ENCODE peak calls at places on chromosomes 2 and 18, in six cellular contexts. O, A, C, V, U and I are unnamed samples.

GRCh38 chr2:168814939-168815907 is 12.8 kb downstream of the NOSTRIN start:
- DNase-seq in O (no peak), A (no peak), C (no peak), V (peak; percentile 6), U (no peak), I (no peak)

GRCh38 chr2:215171151-215171550 is 32.7 kb upstream of the ABCA12 start:
- DNase-seq in O (no peak), A (no peak), C (no peak), V (peak; percentile 23), U (no peak), I (no peak)

GRCh38 chr2:68104111-68104835 is 41.5 kb upstream of the C1D start:
- DNase-seq in O (no peak), A (no peak), C (no peak), V (no peak), U (no peak), I (no peak)

GRCh38 chr2:96505231-96505889 is at the start of gene NEURL3:
- DNase-seq in O (peak; percentile 69), A (no peak), C (no peak), V (peak; percentile 57), U (peak; percentile 40), I (no peak)

GRCh38 chr2:56757884-56758545 is 574.2 kb downstream of the CCDC85A start:
- DNase-seq in O (no peak), A (no peak), C (no peak), V (no peak), U (no peak), I (no peak)

GRCh38 chr2:47019532-47019931 is 103.9 kb upstream of the MCFD2 start:
- DNase-seq in O (no peak), A (no peak), C (no peak), V (no peak), U (no peak), I (no peak)

GRCh38 chr2:152460567-152460966 is 125.6 kb downstream of the FMNL2 start:
- DNase-seq in O (no peak), A (no peak), C (no peak), V (no peak), U (no peak), I (no peak)

GRCh38 chr18:36441426-36441870 is 143.9 kb downstream of the FHOD3 start:
- DNase-seq in O (no peak), A (no peak), C (no peak), V (no peak), U (no peak), I (no peak)

GRCh38 chr2:215736653-215737290 is 276.6 kb downstream of the MREG start:
- DNase-seq in O (no peak), A (no peak), C (no peak), V (peak; percentile 62), U (no peak), I (no peak)

GRCh38 chr2:111159640-111160039 is 38.9 kb downstream of the BCL2L11 start:
- DNase-seq in O (no peak), A (no peak), C (no peak), V (no peak), U (no peak), I (no peak)

GRCh38 chr2:8617590-8617989 is 64.3 kb upstream of the ID2 start:
- DNase-seq in O (no peak), A (no peak), C (no peak), V (no peak), U (no peak), I (no peak)

GRCh38 chr2:172038604-172039003 is 38.9 kb downstream of the METAP1D start:
- DNase-seq in O (no peak), A (no peak), C (no peak), V (peak; percentile 45), U (no peak), I (no peak)

GRCh38 chr2:124836415-124836814 is 811.3 kb downstream of the CNTNAP5 start:
- DNase-seq in O (no peak), A (no peak), C (no peak), V (peak; percentile 70), U (no peak), I (no peak)

GRCh38 chr2:47905454-47906260 is 641 bp downstream of the FBXO11 start:
- DNase-seq in O (peak; percentile 90), A (peak; percentile 40), C (peak; percentile 54), V (peak; percentile 47), U (peak; percentile 53), I (peak; percentile 61)

GRCh38 chr2:73292906-73293533 is 328 bp downstream of the EGR4 start:
- DNase-seq in O (peak; percentile 71), A (no peak), C (no peak), V (no peak), U (no peak), I (no peak)

GRCh38 chr2:73292316-73292905 is 937 bp downstream of the EGR4 start:
- DNase-seq in O (peak; percentile 69), A (no peak), C (no peak), V (no peak), U (no peak), I (peak; percentile 49)

GRCh38 chr2:73290049-73290839 is 3.1 kb downstream of the EGR4 start:
- DNase-seq in O (no peak), A (no peak), C (peak; percentile 48), V (peak; percentile 27), U (no peak), I (no peak)

GRCh38 chr2:73291093-73291460 is 2.3 kb downstream of the EGR4 start:
- DNase-seq in O (peak; percentile 86), A (no peak), C (peak; percentile 53), V (peak; percentile 36), U (no peak), I (no peak)

DNA sequence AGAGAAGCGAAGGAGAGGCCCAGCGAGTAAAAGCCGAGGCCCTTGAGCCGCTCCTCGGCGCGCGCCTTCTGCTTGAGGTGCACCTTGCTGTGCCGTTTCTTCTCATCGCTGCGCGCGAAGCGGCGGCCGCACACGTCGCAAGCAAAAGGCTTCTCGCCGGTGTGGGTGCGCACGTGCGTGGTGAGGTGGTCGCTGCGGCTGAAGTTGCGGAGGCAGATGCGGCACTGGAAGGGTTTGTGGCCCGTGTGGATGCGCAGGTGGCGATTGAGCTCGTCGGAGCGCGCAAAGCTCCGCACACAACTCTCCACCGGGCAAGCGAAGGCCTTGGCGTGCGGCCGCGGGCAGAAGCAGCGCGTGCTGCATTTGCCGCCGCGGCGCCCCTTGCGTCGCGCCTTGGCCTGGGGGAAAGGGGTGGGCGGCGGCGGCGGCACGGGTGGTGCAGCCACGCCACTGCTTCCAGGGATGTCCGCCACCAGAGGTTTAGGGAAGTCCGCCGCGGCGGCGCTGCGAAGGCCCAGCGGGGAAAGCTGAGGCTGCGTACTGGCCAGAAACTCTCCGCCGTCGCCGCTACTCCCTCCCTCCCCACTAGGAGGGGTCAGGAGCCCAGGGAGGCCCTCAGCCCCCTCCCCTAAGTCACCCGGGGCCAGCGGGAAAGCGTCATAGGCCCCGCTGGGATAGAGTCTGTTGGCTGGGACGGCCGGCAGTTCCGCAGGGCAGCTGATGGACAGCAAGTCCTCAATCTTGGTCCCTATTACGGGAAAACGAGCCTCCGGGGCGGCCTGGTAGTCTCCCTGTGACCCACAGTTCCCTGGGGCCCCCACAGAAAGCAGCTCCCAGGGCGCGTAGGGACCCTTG is 1.7 kb downstream of the EGR4 start:
- DNase-seq in O (peak; percentile 60), A (no peak), C (no peak), V (no peak), U (no peak), I (no peak)
- TF ChIP-seq CTCF in O (no peak), A (no peak), C (no peak), V (no peak), U (no peak), I (no peak)

GRCh38 chr18:48943333-48943732 is 7.4 kb downstream of the SMAD7 start:
- DNase-seq in O (no peak), A (no peak), C (no peak), V (no peak), U (no peak), I (no peak)

GRCh38 chr18:48945953-48946217 is 4.9 kb downstream of the SMAD7 start:
- DNase-seq in O (no peak), A (no peak), C (no peak), V (no peak), U (no peak), I (no peak)

GRCh38 chr18:48946329-48946835 is 4.4 kb downstream of the SMAD7 start:
- DNase-seq in O (no peak), A (no peak), C (no peak), V (peak; percentile 89), U (no peak), I (no peak)

GRCh38 chr18:48943736-48944527 is 6.8 kb downstream of the SMAD7 start:
- DNase-seq in O (no peak), A (no peak), C (no peak), V (no peak), U (no peak), I (no peak)

DNA sequence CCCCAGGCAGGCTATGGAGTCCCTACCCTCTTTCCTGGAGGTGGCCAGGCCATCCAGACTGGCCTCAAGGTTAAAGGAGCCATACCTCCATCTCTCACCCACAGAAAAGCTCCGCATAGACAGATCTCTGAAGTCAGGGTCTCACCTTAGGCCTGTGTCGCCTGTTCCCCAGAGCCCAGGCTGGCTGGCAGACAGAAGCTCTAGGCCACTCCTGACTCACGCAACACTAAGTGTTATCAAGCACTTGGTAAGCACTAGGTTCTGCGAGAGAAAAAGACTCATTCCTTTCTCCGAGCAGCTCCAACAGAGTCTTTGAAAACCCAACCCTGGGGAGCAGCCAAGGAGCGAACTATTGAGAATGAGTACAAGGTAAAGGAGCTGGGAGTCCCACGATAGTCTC is 6.1 kb downstream of the SMAD7 start:
- DNase-seq in O (no peak), A (no peak), C (no peak), V (peak; percentile 73), U (no peak), I (no peak)
- H3K4me1 ChIP-seq in O (peaks cover 66% of the 10 kb centered on the region), A (no peaks in the 10 kb centered on the region), C (peaks cover 83% of the 10 kb centered on the region), V (peaks cover 84% of the 10 kb centered on the region), U (peaks cover 11% of the 10 kb centered on the region), I (peaks cover 74% of the 10 kb centered on the region)

DNA sequence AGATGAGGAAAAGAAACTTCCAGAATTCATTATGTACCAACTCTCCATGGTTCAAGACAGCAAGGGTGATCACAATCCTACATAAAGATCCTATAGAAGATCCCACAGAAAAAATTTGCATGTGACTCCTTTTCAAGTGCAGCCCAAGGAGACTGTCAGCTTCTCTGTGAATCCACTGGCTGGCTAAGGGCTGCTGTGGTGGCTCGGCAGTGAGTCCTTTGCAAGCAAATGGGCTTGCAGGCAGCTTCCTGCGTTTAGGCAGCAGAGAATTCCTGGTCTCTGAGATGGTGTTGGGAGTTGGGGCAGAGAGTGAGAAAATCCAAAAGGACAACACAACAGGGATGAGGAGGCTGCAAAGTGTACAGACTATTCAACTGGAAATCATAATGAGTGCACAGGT is 43.4 kb downstream of the NABP1 start:
- DNase-seq in O (no peak), A (no peak), C (no peak), V (no peak), U (no peak), I (no peak)
- TF ChIP-seq CTCF in O (no peak), A (no peak), C (no peak), V (no peak), U (no peak), I (no peak)

GRCh38 chr2:217903859-217904613 is 98.8 kb downstream of the TNS1 start:
- DNase-seq in O (peak; percentile 92), A (peak; percentile 89), C (no peak), V (peak; percentile 72), U (no peak), I (no peak)
- H3K4me1 ChIP-seq in O (peaks cover 83% of the 10 kb centered on the region), A (peaks cover 12% of the 10 kb centered on the region), C (no peaks in the 10 kb centered on the region), V (peaks cover 50% of the 10 kb centered on the region), U (peaks cover 9% of the 10 kb centered on the region), I (peaks cover 14% of the 10 kb centered on the region)

GRCh38 chr2:21318263-21318662 is 194.5 kb downstream of the TDRD15 start:
- DNase-seq in O (no peak), A (no peak), C (no peak), V (no peak), U (no peak), I (no peak)

DNA sequence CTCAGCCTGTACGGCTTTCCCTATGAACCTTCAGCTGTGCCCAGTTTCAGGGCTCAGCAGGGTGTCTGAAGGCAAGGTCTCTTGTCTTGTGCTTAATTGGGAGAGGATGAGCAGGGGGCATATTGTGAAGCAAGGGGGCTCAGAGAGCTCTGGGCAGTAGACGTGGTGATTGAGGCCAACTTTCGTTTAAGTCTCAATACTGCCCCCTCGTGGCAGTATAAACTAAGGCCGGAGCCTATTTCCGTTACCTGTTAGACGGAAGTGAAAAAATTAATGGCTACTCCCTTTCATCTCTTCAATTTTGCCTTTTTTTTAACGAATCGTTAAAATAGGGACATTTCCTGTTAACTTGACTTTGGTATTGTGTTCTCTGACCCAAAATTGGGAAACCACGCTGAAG is 193.4 kb downstream of the TDRD15 start:
- DNase-seq in O (no peak), A (peak; percentile 61), C (no peak), V (no peak), U (no peak), I (no peak)
- TF ChIP-seq CTCF in O (peak; percentile 56), A (peak; percentile 72), C (peak; percentile 21), V (peak; percentile 43), U (no peak), I (peak; percentile 65)